ENCODE peak calls at places on chromosomes 4 and X, in four cellular contexts. P is tibial nerve, T is IMR-90, D is cardiac muscle cell. J is an unnamed sample.

GRCh38 chr4:8615366-8615765 is 22.8 kb downstream of the CPZ start:
- DNase-seq in T (no peak), P (no peak), D (no peak), J (no peak)

GRCh38 chrX:6021316-6022091 is 207.2 kb downstream of the NLGN4X start:
- DNase-seq in P (peak), T (peak), D (peak), J (no peak)

GRCh38 chr4:52594961-52595360 is 64.1 kb downstream of the USP46 start:
- DNase-seq in D (no peak), P (no peak), T (peak), J (no peak)

GRCh38 chrX:72245461-72246089 is 6.7 kb upstream of the ERCC6L start:
- DNase-seq in P (no peak), D (peak), T (peak), J (peak)

GRCh38 chr4:167826281-167826680 is 266.1 kb upstream of the ANXA10 start:
- DNase-seq in P (no peak), T (no peak), D (no peak), J (no peak)

GRCh38 chrX:44224760-44225159 is 118.7 kb downstream of the EFHC2 start:
- DNase-seq in D (no peak), P (no peak), T (no peak), J (no peak)

GRCh38 chr4:69640289-69640688 is 847 bp upstream of the UGT2A2 start:
- DNase-seq in T (no peak), P (no peak), D (no peak), J (no peak)

GRCh38 chr4:159787901-159788300 is 685.0 kb downstream of the RAPGEF2 start:
- DNase-seq in T (no peak), D (no peak), P (no peak), J (no peak)

GRCh38 chrX:135389717-135390116 is 32.0 kb upstream of the SMIM10L2A start:
- DNase-seq in D (no peak), P (no peak), T (no peak), J (no peak)

GRCh38 chr4:122450847-122451246 is 5.7 kb downstream of the IL2 start:
- DNase-seq in T (peak), D (peak), P (no peak), J (no peak)

GRCh38 chr4:186587416-186588018 is 32.1 kb upstream of the MTNR1A start:
- DNase-seq in P (peak), T (peak), D (peak), J (peak)

GRCh38 chrX:27186671-27187070 is 276.5 kb downstream of the PPP4R3C start:
- DNase-seq in P (no peak), T (peak), D (peak), J (no peak)

GRCh38 chr4:6362243-6362885 is 92.7 kb downstream of the WFS1 start:
- DNase-seq in T (no peak), D (no peak), P (no peak), J (no peak)

GRCh38 chr4:161949941-161950725 is 213.7 kb downstream of the FSTL5 start:
- DNase-seq in T (peak), D (no peak), P (no peak), J (no peak)

GRCh38 chrX:9517062-9517461 is 52.2 kb downstream of the TBL1X start:
- DNase-seq in P (no peak), T (no peak), D (no peak), J (no peak)

GRCh38 chr4:66052426-66052825 is 382.1 kb upstream of the EPHA5 start:
- DNase-seq in P (no peak), T (no peak), D (no peak), J (no peak)

GRCh38 chr4:177008836-177009501 is 216.2 kb upstream of the VEGFC start:
- DNase-seq in D (no peak), T (peak), P (no peak), J (no peak)

GRCh38 chr4:106063009-106063408 is 167.7 kb downstream of the NPNT start:
- DNase-seq in D (no peak), P (no peak), T (peak), J (no peak)

GRCh38 chr4:49000806-49001205 is 14.7 kb downstream of the CWH43 start:
- DNase-seq in P (no peak), D (no peak), T (no peak), J (no peak)

GRCh38 chr4:164442167-164442566 is 311.8 kb upstream of the SMIM31 start:
- DNase-seq in T (peak), D (no peak), P (no peak), J (no peak)

GRCh38 chrX:1462596-1463251 is 10.0 kb upstream of the ASMTL start:
- DNase-seq in D (no peak), T (peak), P (no peak), J (peak)

GRCh38 chr4:183872531-183872930 is 32.6 kb upstream of the STOX2 start:
- DNase-seq in T (peak), D (no peak), P (no peak), J (no peak)

GRCh38 chrX:133374874-133375387 is 40.4 kb downstream of the GPC4 start:
- DNase-seq in P (no peak), T (no peak), D (no peak), J (no peak)

GRCh38 chr4:20456416-20456815 is 204.7 kb downstream of the SLIT2 start:
- DNase-seq in P (no peak), T (peak), D (no peak), J (no peak)

GRCh38 chr4:26909369-26909768 is 48.7 kb downstream of the STIM2 start:
- DNase-seq in D (no peak), T (peak), P (no peak), J (no peak)

GRCh38 chr4:109562457-109563237 is 2.6 kb downstream of the MCUB start:
- DNase-seq in D (peak), P (no peak), T (no peak), J (no peak)

GRCh38 chr4:84737656-84738055 is 154.7 kb downstream of the CDS1 start:
- DNase-seq in P (no peak), T (no peak), D (peak), J (no peak)

GRCh38 chr4:139419388-139419914 is 34.5 kb upstream of the RAB33B start:
- DNase-seq in P (no peak), D (no peak), T (peak), J (no peak)

GRCh38 chrX:19673334-19674040 is 158.2 kb upstream of the MAP3K15 start:
- DNase-seq in D (no peak), P (peak), T (peak), J (no peak)

GRCh38 chrX:111003118-111003517 is 92.9 kb upstream of the PAK3 start:
- DNase-seq in P (no peak), D (no peak), T (no peak), J (no peak)

GRCh38 chr4:138404801-138405200 is 162.7 kb upstream of the SLC7A11 start:
- DNase-seq in D (no peak), P (no peak), T (no peak), J (no peak)

GRCh38 chrX:123971963-123972362 is 10.5 kb downstream of the STAG2 start:
- DNase-seq in P (no peak), D (no peak), T (no peak), J (no peak)

DNA sequence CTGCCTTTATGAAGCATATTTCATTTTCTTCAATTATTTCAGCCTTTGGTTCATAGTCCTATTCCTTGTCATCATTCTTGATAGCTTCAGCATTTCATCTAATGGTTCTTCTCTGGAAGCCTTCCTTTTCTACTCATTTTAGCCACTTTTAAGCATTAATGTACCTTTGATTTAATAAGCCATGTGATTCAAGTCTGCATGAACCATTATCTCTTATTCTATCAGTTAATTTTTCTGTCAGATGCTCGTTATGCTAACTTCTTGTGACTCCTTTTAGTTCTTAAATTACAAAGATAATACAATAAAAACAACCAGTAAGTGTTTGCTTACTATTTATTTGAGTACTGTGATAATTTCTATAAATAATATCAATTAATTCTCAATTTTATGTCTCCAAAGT is 210.1 kb upstream of the MAB21L2 start:
- DNase-seq in D (no peak), P (no peak), T (no peak), J (no peak)
- H3K27ac ChIP-seq in D (no peak), P (no peak), T (no peak), J (no peak)

GRCh38 chr4:3082915-3083515 is 8.5 kb downstream of the HTT start:
- DNase-seq in D (no peak), T (no peak), P (no peak), J (no peak)

GRCh38 chr4:3087398-3087797 is 12.9 kb downstream of the HTT start:
- DNase-seq in T (no peak), P (no peak), D (no peak), J (no peak)

GRCh38 chr4:3079694-3080123 is 5.2 kb downstream of the HTT start:
- DNase-seq in D (no peak), P (no peak), T (no peak), J (no peak)

GRCh38 chr4:3085948-3086670 is 11.6 kb downstream of the HTT start:
- DNase-seq in P (no peak), D (no peak), T (no peak), J (no peak)

GRCh38 chr4:3083732-3084131 is 9.3 kb downstream of the HTT start:
- DNase-seq in T (no peak), D (no peak), P (no peak), J (no peak)
- TF ChIP-seq CTCF in T (no peak), D (no peak), P (no peak), J (no peak)

GRCh38 chr4:15233626-15234025 is 194.2 kb upstream of the C1QTNF7 start:
- DNase-seq in T (no peak), D (no peak), P (no peak), J (no peak)
- H3K27ac ChIP-seq in T (peak), D (no peak), P (peak), J (no peak)

GRCh38 chr4:22959483-22959882 is 266.7 kb downstream of the GBA3 start:
- DNase-seq in P (no peak), T (no peak), D (no peak), J (no peak)

GRCh38 chr4:22957774-22958173 is 265.0 kb downstream of the GBA3 start:
- DNase-seq in D (no peak), T (no peak), P (no peak), J (no peak)

GRCh38 chr4:22962186-22962786 is 269.5 kb downstream of the GBA3 start:
- DNase-seq in T (peak), P (no peak), D (peak), J (no peak)
- TF ChIP-seq CTCF in T (peak), P (peak), D (peak), J (no peak)

J was measured in CD4-positive, alpha-beta T cell.